ENCODE peak calls at places on chromosomes 6 and 20, in nine cellular contexts. S is breast epithelium, F is testis, Y is Peyer's patch, J is NB4, I is IMR-90, L is uterus, P is body of pancreas, E is heart left ventricle. M is an unnamed sample.

GRCh38 chr6:108165714-108166663 is at the start of gene NR2E1:
- DNase-seq in Y (no peak), I (peak), S (no peak), F (no peak), J (no peak), P (no peak), E (no peak), L (no peak), M (no peak)

GRCh38 chr6:98764378-98764911 is 69.9 kb upstream of the POU3F2 start:
- DNase-seq in L (no peak), E (no peak), Y (no peak), I (peak), J (no peak), P (no peak), F (no peak), S (no peak), M (no peak)

GRCh38 chr6:14706378-14706929 is 539.4 kb upstream of the JARID2 start:
- DNase-seq in P (peak), E (peak), L (peak), Y (peak), S (no peak), F (no peak), I (peak), J (peak), M (peak)

GRCh38 chr6:119444642-119445557 is 95.3 kb upstream of the MAN1A1 start:
- DNase-seq in J (no peak), Y (no peak), I (peak), L (no peak), S (no peak), F (no peak), P (no peak), E (no peak), M (no peak)

GRCh38 chr6:89637960-89638319 is 607 bp downstream of the LYRM2 start:
- DNase-seq in J (no peak), F (peak), L (no peak), I (no peak), P (no peak), E (no peak), S (no peak), Y (no peak), M (no peak)

GRCh38 chr6:150290429-150290828 is 78.4 kb upstream of the IYD start:
- DNase-seq in F (no peak), E (no peak), I (peak), Y (no peak), J (no peak), P (no peak), L (no peak), S (no peak), M (peak)

GRCh38 chr6:121485359-121485809 is 49.9 kb downstream of the GJA1 start:
- DNase-seq in S (no peak), I (peak), Y (no peak), P (no peak), E (no peak), L (no peak), F (no peak), J (no peak), M (no peak)

GRCh38 chr6:100230976-100231316 is 233.8 kb downstream of the SIM1 start:
- DNase-seq in P (no peak), E (no peak), F (no peak), S (no peak), Y (no peak), L (no peak), J (no peak), I (peak), M (no peak)

GRCh38 chr6:43635387-43636311 is at the start of gene MAD2L1BP:
- DNase-seq in J (peak), I (peak), L (peak), P (peak), S (peak), E (peak), Y (peak), F (peak), M (peak)

GRCh38 chr6:157487110-157487773 is 106.3 kb downstream of the ZDHHC14 start:
- DNase-seq in J (no peak), E (no peak), L (no peak), P (no peak), F (no peak), S (no peak), I (no peak), Y (no peak), M (no peak)

GRCh38 chr20:64111841-64112641 is 4.7 kb upstream of the NPBWR2 start:
- DNase-seq in Y (peak), J (peak), P (no peak), E (peak), I (no peak), L (no peak), F (no peak), S (peak), M (no peak)

GRCh38 chr6:75098709-75099108 is 107.1 kb downstream of the COL12A1 start:
- DNase-seq in F (peak), L (peak), Y (peak), I (peak), S (peak), E (peak), P (peak), J (peak), M (peak)

GRCh38 chr6:21595951-21596378 is 2.4 kb downstream of the SOX4 start:
- DNase-seq in S (no peak), E (peak), I (no peak), L (peak), J (no peak), F (peak), P (peak), Y (no peak), M (no peak)

GRCh38 chr6:163408352-163408991 is 6.0 kb upstream of the QKI start:
- DNase-seq in Y (no peak), F (no peak), P (no peak), E (no peak), I (no peak), L (no peak), J (no peak), S (no peak), M (no peak)

GRCh38 chr6:14984454-14984853 is 261.4 kb upstream of the JARID2 start:
- DNase-seq in F (peak), P (peak), I (peak), Y (no peak), L (no peak), E (no peak), S (peak), J (no peak), M (no peak)

GRCh38 chr20:63572788-63573738 is 976 bp downstream of the HELZ2 start:
- DNase-seq in F (no peak), P (peak), E (peak), J (no peak), S (no peak), Y (no peak), I (no peak), L (no peak), M (no peak)

GRCh38 chr20:43959079-43959919 is 44.6 kb downstream of the TOX2 start:
- DNase-seq in S (no peak), F (peak), Y (no peak), P (peak), E (no peak), L (no peak), J (peak), I (no peak), M (no peak)

GRCh38 chr20:8788831-8789230 is 280.1 kb upstream of the PLCB4 start:
- DNase-seq in Y (no peak), L (no peak), F (no peak), I (no peak), S (no peak), E (no peak), J (no peak), P (no peak), M (no peak)

GRCh38 chr20:47428164-47428563 is 71.7 kb upstream of the ZMYND8 start:
- DNase-seq in E (no peak), P (no peak), S (no peak), I (no peak), J (peak), L (no peak), F (no peak), Y (no peak), M (no peak)

GRCh38 chr6:6910734-6911295 is 196.9 kb upstream of the RREB1 start:
- DNase-seq in E (no peak), S (no peak), F (no peak), J (no peak), I (no peak), P (no peak), Y (no peak), L (no peak), M (no peak)

GRCh38 chr20:7015257-7015656 is 247.8 kb downstream of the BMP2 start:
- DNase-seq in J (no peak), S (no peak), I (no peak), Y (no peak), E (no peak), F (no peak), L (no peak), P (no peak), M (no peak)

GRCh38 chr6:33878541-33878940 is 74.7 kb upstream of the MLN start:
- DNase-seq in Y (no peak), S (no peak), P (no peak), E (no peak), J (no peak), F (no peak), L (no peak), I (no peak), M (no peak)

GRCh38 chr20:56697476-56697875 is 68.4 kb downstream of the TFAP2C start:
- DNase-seq in E (no peak), P (no peak), L (no peak), F (no peak), Y (no peak), S (no peak), I (no peak), J (no peak), M (no peak)

GRCh38 chr20:46272389-46273047 is 35.8 kb downstream of the CDH22 start:
- DNase-seq in P (no peak), Y (no peak), F (no peak), E (no peak), I (no peak), S (no peak), J (no peak), L (no peak), M (no peak)

GRCh38 chr20:9981834-9982233 is 53.0 kb upstream of the ANKEF1 start:
- DNase-seq in P (no peak), J (no peak), L (no peak), I (no peak), F (no peak), Y (no peak), S (no peak), E (no peak), M (no peak)

GRCh38 chr20:61331542-61331941 is 79.5 kb downstream of the CDH4 start:
- DNase-seq in E (no peak), F (no peak), L (no peak), Y (no peak), S (no peak), I (no peak), J (peak), P (no peak), M (no peak)

GRCh38 chr6:136012198-136012884 is 160.8 kb downstream of the PDE7B start:
- DNase-seq in E (no peak), L (no peak), P (no peak), Y (no peak), J (no peak), S (no peak), F (no peak), I (peak), M (no peak)

GRCh38 chr6:28124971-28125353 is 553 bp downstream of the ZSCAN16 start:
- DNase-seq in F (no peak), S (no peak), P (no peak), L (no peak), I (no peak), Y (no peak), E (no peak), J (no peak), M (no peak)

GRCh38 chr6:110334425-110335158 is 23.6 kb downstream of the METTL24 start:
- DNase-seq in P (no peak), F (no peak), I (no peak), E (no peak), Y (no peak), J (no peak), S (no peak), L (no peak), M (no peak)

GRCh38 chr6:168105813-168106660 is 27.0 kb upstream of the FRMD1 start:
- DNase-seq in P (no peak), I (no peak), E (peak), F (no peak), S (no peak), Y (no peak), L (no peak), J (no peak), M (no peak)

GRCh38 chr6:157442296-157442695 is 61.3 kb downstream of the ZDHHC14 start:
- DNase-seq in P (no peak), Y (no peak), F (no peak), L (no peak), S (no peak), I (peak), E (no peak), J (peak), M (no peak)

GRCh38 chr20:36352843-36353553 is 46.9 kb downstream of the DLGAP4 start:
- DNase-seq in I (no peak), J (no peak), Y (no peak), P (no peak), L (no peak), S (no peak), F (no peak), E (no peak), M (no peak)

GRCh38 chr6:3333263-3333662 is 74.5 kb downstream of the PSMG4 start:
- DNase-seq in L (no peak), J (no peak), P (no peak), Y (no peak), S (no peak), E (no peak), F (no peak), I (no peak), M (no peak)

GRCh38 chr6:155196891-155197290 is 66.9 kb upstream of the CLDN20 start:
- DNase-seq in I (no peak), P (no peak), E (no peak), S (no peak), L (no peak), Y (no peak), F (no peak), J (no peak), M (no peak)

GRCh38 chr6:156917213-156917612 is 140.0 kb downstream of the ARID1B start:
- DNase-seq in E (no peak), Y (no peak), I (no peak), S (no peak), L (no peak), J (no peak), P (no peak), F (no peak), M (no peak)

GRCh38 chr6:112040933-112041332 is 13.0 kb upstream of the CCN6 start:
- DNase-seq in L (no peak), J (no peak), I (no peak), E (no peak), S (no peak), F (no peak), Y (no peak), P (no peak), M (no peak)

GRCh38 chr20:36591854-36592641 is 13.5 kb upstream of the RAB5IF start:
- DNase-seq in F (no peak), L (peak), J (no peak), Y (no peak), P (peak), I (peak), S (no peak), E (no peak), M (no peak)

GRCh38 chr6:108653864-108654402 is 93.2 kb downstream of the FOXO3 start:
- DNase-seq in I (peak), E (peak), Y (no peak), L (peak), J (no peak), P (peak), S (peak), F (peak), M (no peak)

GRCh38 chr6:160349837-160350236 is 1.7 kb downstream of the SLC22A3 start:
- DNase-seq in F (no peak), Y (no peak), S (no peak), L (no peak), I (no peak), E (no peak), J (no peak), P (no peak), M (no peak)

GRCh38 chr6:160348552-160349441 is 619 bp downstream of the SLC22A3 start:
- DNase-seq in J (no peak), P (peak), L (peak), Y (no peak), E (peak), F (peak), I (no peak), S (no peak), M (no peak)

GRCh38 chr6:160347259-160348208 is 644 bp upstream of the SLC22A3 start:
- DNase-seq in I (no peak), L (peak), J (no peak), Y (no peak), F (no peak), E (no peak), S (no peak), P (no peak), M (no peak)

GRCh38 chr6:160344281-160344680 is 3.9 kb upstream of the SLC22A3 start:
- DNase-seq in P (no peak), F (no peak), S (no peak), J (no peak), Y (no peak), I (no peak), L (no peak), E (no peak), M (no peak)

GRCh38 chr6:160348209-160348551 is at the start of gene SLC22A3:
- DNase-seq in P (peak), I (no peak), J (no peak), F (peak), E (peak), S (no peak), Y (no peak), L (peak), M (no peak)
- TF ChIP-seq POLR2A in P (peak), I (no peak), J (no peak), F (no peak), E (no peak), S (no peak), Y (no peak), L (no peak), M (no peak)

GRCh38 chr6:31546962-31547726 is at the start of gene NFKBIL1:
- DNase-seq in S (peak), Y (peak), E (peak), F (peak), J (peak), I (peak), P (peak), L (peak), M (peak)
- TF ChIP-seq POLR2A in S (peak), Y (no peak), E (no peak), F (no peak), J (peak), I (peak), P (no peak), L (peak), M (peak)

GRCh38 chr20:51187318-51187717 is 164.4 kb upstream of the KCNG1 start:
- DNase-seq in S (no peak), F (no peak), L (no peak), I (no peak), J (no peak), E (no peak), P (no peak), Y (no peak), M (no peak)
- TF ChIP-seq POLR2A in S (no peak), F (no peak), L (no peak), I (no peak), J (no peak), E (no peak), P (no peak), Y (no peak), M (no peak)

GRCh38 chr6:11381801-11382513 is 149.5 kb upstream of the NEDD9 start:
- DNase-seq in F (no peak), S (no peak), Y (peak), P (no peak), L (no peak), E (peak), I (no peak), J (peak), M (no peak)
- TF ChIP-seq POLR2A in F (no peak), S (no peak), Y (peak), P (no peak), L (no peak), E (no peak), I (no peak), J (no peak), M (no peak)

GRCh38 chr6:41894366-41895299 is 542 bp downstream of the USP49 start:
- DNase-seq in F (no peak), J (peak), P (no peak), L (no peak), E (no peak), S (no peak), I (no peak), Y (no peak), M (no peak)

GRCh38 chr6:41896280-41896679 is 1.1 kb upstream of the USP49 start:
- DNase-seq in F (no peak), E (no peak), I (no peak), J (no peak), P (no peak), Y (no peak), S (no peak), L (no peak), M (no peak)

GRCh38 chr6:41892921-41893564 is 2.1 kb downstream of the USP49 start:
- DNase-seq in F (no peak), Y (no peak), J (no peak), E (no peak), P (no peak), L (no peak), S (no peak), I (no peak), M (no peak)

DNA sequence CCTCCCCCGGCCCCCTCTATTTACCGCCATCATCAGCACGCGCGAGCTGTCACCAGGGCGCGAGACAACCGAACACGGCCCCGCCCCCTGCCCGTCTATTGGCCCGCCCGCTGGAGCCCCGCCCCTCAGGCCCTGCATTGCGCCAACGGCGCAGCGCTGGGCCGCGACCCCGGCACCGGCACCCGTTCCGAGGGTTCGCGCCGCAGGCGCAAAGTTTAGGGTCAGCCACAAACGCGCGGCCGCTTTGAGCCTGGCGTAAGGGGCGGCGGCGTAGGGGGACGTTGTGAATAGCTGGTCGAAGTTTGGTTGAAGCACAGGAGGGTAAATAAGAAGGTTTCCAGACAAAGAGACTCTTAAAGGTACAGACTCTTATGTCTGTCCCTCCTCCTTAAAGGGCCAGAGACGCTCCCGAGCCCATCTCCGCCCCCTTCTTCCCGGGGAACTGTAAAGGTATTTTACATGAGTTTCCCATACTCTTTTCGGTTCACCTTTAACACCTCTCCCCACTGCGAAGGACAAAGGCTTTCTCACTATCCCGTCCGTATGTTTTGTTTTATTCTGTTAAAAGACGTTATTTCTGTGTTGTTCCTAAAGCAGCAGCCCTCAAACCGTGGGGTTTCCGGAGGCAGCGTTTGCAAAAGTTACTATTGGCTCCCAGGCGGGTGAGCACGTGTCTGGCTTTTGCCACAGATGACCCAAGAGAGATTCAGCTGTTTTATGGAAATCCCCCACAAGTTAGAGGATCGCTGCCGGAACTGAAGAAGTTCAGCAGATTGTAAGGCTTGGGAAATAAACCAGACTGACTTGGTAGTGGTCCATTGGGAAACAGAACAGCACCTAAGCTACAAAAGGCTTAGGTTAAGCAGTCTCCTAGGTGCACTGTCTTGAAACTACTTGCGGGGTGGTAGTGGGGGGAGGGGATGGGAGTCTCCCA is at the start of gene USP49:
- DNase-seq in Y (peak), I (peak), S (peak), P (peak), L (peak), J (peak), E (peak), F (peak), M (peak)
- TF ChIP-seq POLR2A in Y (no peak), I (peak), S (no peak), P (no peak), L (no peak), J (no peak), E (no peak), F (no peak), M (peak)

GRCh38 chr20:49280463-49281058 is 2.7 kb upstream of the ZNFX1 start:
- DNase-seq in E (no peak), I (no peak), S (no peak), F (no peak), J (peak), L (no peak), P (no peak), Y (no peak), M (no peak)
- TF ChIP-seq POLR2A in E (no peak), I (no peak), S (no peak), F (no peak), J (no peak), L (no peak), P (no peak), Y (no peak), M (no peak)

M was measured in H54.